ENCODE peak calls at places on chromosomes 2 and 18, in five cellular contexts. E is IMR-90, S is neuronal stem cell, J is mesenchymal stem cell, X is H9. I is an unnamed sample.

GRCh38 chr2:232349946-232350635 is 28.5 kb upstream of the ALPP start:
- DNase-seq in E (no peak), S (no peak), J (no peak), X (no peak), I (no peak)

GRCh38 chr18:3447035-3447894 is 2.7 kb upstream of the TGIF1 start:
- DNase-seq in E (peak; percentile 62), S (no peak), J (peak; percentile 76), X (peak; percentile 50), I (peak; percentile 91)

GRCh38 chr2:162072181-162072702 is 1.8 kb downstream of the DPP4 start:
- DNase-seq in E (peak; percentile 90), S (no peak), J (peak; percentile 87), X (no peak), I (no peak)

GRCh38 chr18:48832961-48833700 is 117.6 kb downstream of the SMAD7 start:
- DNase-seq in E (peak; percentile 67), S (no peak), J (peak; percentile 73), X (peak; percentile 31), I (peak; percentile 59)

GRCh38 chr2:237566401-237567235 is at the start of gene PRLH:
- DNase-seq in E (no peak), S (no peak), J (no peak), X (no peak), I (no peak)

GRCh38 chr2:197234792-197235191 is 75.8 kb downstream of the ANKRD44 start:
- DNase-seq in E (no peak), S (no peak), J (no peak), X (no peak), I (no peak)

GRCh38 chr2:230225486-230225885 is at the start of gene SP140:
- DNase-seq in E (no peak), S (no peak), J (no peak), X (no peak), I (no peak)

GRCh38 chr2:217362290-217362689 is 502.4 kb upstream of the TNP1 start:
- DNase-seq in E (no peak), S (no peak), J (no peak), X (no peak), I (no peak)

GRCh38 chr2:143778981-143779380 is 649.8 kb downstream of the ARHGAP15 start:
- DNase-seq in E (peak; percentile 62), S (no peak), J (no peak), X (peak; percentile 44), I (peak; percentile 99)

GRCh38 chr2:68362749-68363148 is 2.3 kb upstream of the PLEK start:
- DNase-seq in E (no peak), S (no peak), J (no peak), X (no peak), I (no peak)

GRCh38 chr2:226985227-226985946 is 149.5 kb downstream of the RHBDD1 start:
- DNase-seq in E (peak; percentile 83), S (peak; percentile 57), J (peak; percentile 84), X (no peak), I (peak; percentile 74)

GRCh38 chr2:169265581-169265980 is 96.8 kb downstream of the LRP2 start:
- DNase-seq in E (no peak), S (no peak), J (no peak), X (no peak), I (no peak)

GRCh38 chr2:12210016-12210933 is 463.8 kb downstream of the LPIN1 start:
- DNase-seq in E (no peak), S (no peak), J (no peak), X (no peak), I (no peak)

GRCh38 chr2:106167067-106167466 is 27.0 kb downstream of the UXS1 start:
- DNase-seq in E (no peak), S (no peak), J (no peak), X (no peak), I (no peak)

GRCh38 chr2:85145116-85145820 is 12.1 kb downstream of the TCF7L1 start:
- DNase-seq in E (no peak), S (no peak), J (no peak), X (no peak), I (peak; percentile 51)

GRCh38 chr2:208489687-208490086 is 83.1 kb downstream of the PTH2R start:
- DNase-seq in E (no peak), S (no peak), J (no peak), X (no peak), I (no peak)

GRCh38 chr18:32893915-32894314 is 121.1 kb upstream of the KLHL14 start:
- DNase-seq in E (no peak), S (no peak), J (no peak), X (no peak), I (peak; percentile 61)

GRCh38 chr2:238250896-238251295 is 11.1 kb upstream of the HES6 start:
- DNase-seq in E (no peak), S (no peak), J (no peak), X (no peak), I (no peak)

GRCh38 chr2:37583867-37584266 is 87.6 kb downstream of the CDC42EP3 start:
- DNase-seq in E (peak; percentile 74), S (peak; percentile 5), J (peak; percentile 71), X (no peak), I (peak; percentile 27)

GRCh38 chr2:29241955-29242565 is 126.8 kb downstream of the CLIP4 start:
- DNase-seq in E (no peak), S (no peak), J (no peak), X (no peak), I (no peak)

GRCh38 chr18:22796069-22796468 is 137.1 kb upstream of the RBBP8 start:
- DNase-seq in E (peak; percentile 6), S (no peak), J (peak; percentile 21), X (no peak), I (no peak)

GRCh38 chr18:8660316-8660715 is 45.0 kb upstream of the MTCL1 start:
- DNase-seq in E (peak; percentile 18), S (no peak), J (no peak), X (no peak), I (no peak)

GRCh38 chr18:8658858-8659485 is 46.4 kb upstream of the MTCL1 start:
- DNase-seq in E (no peak), S (no peak), J (no peak), X (no peak), I (no peak)

GRCh38 chr18:8657873-8658521 is 47.4 kb upstream of the MTCL1 start:
- DNase-seq in E (peak; percentile 32), S (peak; percentile 23), J (no peak), X (peak; percentile 44), I (peak; percentile 71)

GRCh38 chr18:8661754-8662573 is 43.4 kb upstream of the MTCL1 start:
- DNase-seq in E (peak; percentile 28), S (peak; percentile 56), J (peak; percentile 48), X (peak; percentile 92), I (peak; percentile 99)

DNA sequence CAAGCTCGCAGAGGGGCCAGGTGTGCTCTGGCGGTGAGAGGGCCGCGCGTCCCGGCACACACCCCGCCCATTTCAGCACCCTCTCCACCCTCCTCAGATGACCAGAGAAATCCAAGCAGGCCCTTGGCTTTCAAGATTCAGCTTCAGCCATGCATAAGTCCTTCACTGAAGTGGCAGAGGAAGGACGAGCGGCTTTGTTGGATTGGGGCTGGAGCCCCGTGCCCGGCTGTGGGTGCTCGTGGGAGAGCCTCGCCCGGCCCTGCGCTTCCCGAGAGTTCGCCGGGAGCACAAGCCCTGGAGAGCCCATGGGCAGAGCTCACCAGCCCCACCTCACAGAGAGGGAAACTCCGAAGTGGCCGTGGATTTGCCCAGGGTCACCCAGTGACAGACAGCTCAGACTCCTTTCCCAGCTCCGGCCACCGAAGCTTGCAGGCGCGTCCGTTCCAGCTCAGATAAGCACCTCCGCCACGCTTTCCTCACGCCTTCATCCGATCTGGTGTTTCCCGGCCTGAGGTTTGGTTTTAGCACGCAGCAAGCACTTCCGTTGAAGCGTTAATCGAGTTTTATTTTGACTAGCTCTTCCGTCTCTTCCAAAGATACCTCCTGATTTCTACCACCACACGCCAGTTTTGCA is 45.6 kb upstream of the MTCL1 start:
- DNase-seq in E (no peak), S (no peak), J (no peak), X (peak; percentile 44), I (no peak)
- H2BK15ac ChIP-seq in E (peak overlapping the region; percentile 37), S (peak overlapping the region; percentile 39), J (peak overlapping the region; percentile 76), X (no peak overlapping the region), I (no peak overlapping the region)

DNA sequence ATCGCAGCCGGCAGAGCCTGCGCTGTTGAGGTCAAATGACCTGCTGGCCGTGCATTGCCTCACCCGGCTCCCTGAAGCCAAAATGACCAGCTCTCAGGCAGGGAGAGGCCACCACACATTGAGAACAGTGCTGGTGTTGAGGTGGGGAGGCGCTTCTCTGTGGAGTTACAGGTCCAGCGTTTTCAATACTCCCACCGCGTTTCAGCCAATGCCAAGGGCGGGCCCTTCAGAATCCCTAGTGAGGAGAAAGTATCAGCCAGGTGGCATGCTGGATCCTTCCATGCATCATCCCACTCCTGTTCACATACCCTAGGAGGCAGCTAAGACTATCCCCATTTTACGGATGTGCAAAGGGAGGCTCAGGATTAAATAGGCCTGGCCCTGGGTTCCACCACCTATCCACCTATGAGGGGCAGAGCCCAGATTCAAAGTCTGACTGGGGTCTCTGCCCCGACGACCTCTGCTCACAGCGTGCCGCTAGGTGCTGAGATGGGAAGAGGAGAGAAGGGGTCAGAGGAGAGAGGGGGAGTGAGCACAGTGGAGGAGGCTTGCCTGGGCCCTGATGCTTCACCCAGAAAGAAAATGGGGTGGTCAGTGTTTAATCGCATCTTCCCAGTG is 137.6 kb upstream of the ID2 start:
- DNase-seq in E (no peak), S (no peak), J (no peak), X (peak; percentile 5), I (no peak)
- H2AK5ac ChIP-seq in E (peak overlapping the region; percentile 75), S (peak overlapping the region; percentile 54), J (peak overlapping the region; percentile 17), X (no peak overlapping the region), I (no peak overlapping the region)

GRCh38 chr2:71463342-71463654 is 9.9 kb downstream of the DYSF start:
- DNase-seq in E (no peak), S (no peak), J (no peak), X (peak; percentile 23), I (no peak)
- H2BK15ac ChIP-seq in E (no peak overlapping the region), S (no peak overlapping the region), J (no peak overlapping the region), X (no peak overlapping the region), I (no peak overlapping the region)

DNA sequence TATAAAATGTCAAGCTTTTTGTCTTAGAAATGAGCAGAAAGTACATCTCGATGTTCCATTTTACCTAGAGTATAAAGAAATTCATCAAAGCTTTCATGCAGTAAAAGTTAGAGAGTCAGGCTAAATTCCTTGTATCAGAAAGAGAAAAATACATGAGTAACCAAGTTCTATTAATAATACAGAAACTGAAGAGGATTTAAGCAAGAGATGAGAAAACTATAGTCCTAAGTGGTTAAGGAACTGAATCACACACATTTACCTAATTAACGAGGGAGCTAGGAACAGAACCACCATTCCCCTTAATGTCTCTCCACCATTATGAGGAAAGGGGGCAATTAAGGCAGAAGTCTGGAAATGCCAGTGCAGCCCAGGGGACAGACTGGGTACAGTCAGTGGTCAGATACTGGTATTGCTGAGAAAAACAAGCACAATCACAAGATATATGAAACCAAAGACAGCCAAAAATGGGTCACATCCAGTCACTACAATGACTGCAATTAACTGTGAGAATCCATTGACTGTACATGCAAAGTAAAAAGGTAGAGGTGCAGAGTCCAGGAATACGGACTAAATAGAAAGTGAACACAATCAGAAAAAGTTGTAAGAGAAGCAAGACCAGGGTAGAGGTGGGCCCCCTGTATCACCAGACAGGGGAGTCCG is 23.9 kb downstream of the MAP4K3 start:
- DNase-seq in E (no peak), S (no peak), J (peak; percentile 44), X (no peak), I (no peak)
- H2AK5ac ChIP-seq in E (peak overlapping the region; percentile 62), S (no peak overlapping the region), J (no peak overlapping the region), X (no peak overlapping the region), I (no peak overlapping the region)

I was measured in mesendoderm.